ENCODE peak calls at places on chromosomes 4 and X, in four cellular contexts. V is Right ventricle myocardium superior; S is activated CD8-positive, alpha-beta memory T cell treated with anti-CD3 and anti-CD28 coated beads, Interleukin-2, amount 50 U/mL, for 4 hours; E is HEK293T. W is an unnamed sample.
A peak's percentile ranks its signal among the peaks of the same experiment; 100 is the strongest.

GRCh38 chr4:148447672-148448071 is 5.5 kb upstream of the NR3C2 start:
- DNase-seq in E (no peak), S (peak; percentile 33), V (no peak), W (no peak)

GRCh38 chr4:167622481-167623240 is 388.4 kb upstream of the SPOCK3 start:
- DNase-seq in V (peak; percentile 50), E (peak; percentile 66), S (no peak), W (peak; percentile 72)

GRCh38 chr4:39655206-39655605 is 16.5 kb upstream of the SMIM14 start:
- DNase-seq in V (no peak), S (no peak), E (no peak), W (no peak)

GRCh38 chr4:3510481-3510880 is 21.7 kb downstream of the LRPAP1 start:
- DNase-seq in E (no peak), S (no peak), V (no peak), W (no peak)

GRCh38 chrX:2193273-2193592 is 307.5 kb downstream of the DHRSX start:
- DNase-seq in S (no peak), V (no peak), E (no peak), W (no peak)

GRCh38 chrX:24306430-24306829 is 7.4 kb downstream of the SUPT20HL2 start:
- DNase-seq in S (no peak), V (no peak), E (no peak), W (no peak)

GRCh38 chr4:77052352-77052751 is 23.4 kb downstream of the CCNI start:
- DNase-seq in V (no peak), S (peak; percentile 67), E (peak; percentile 46), W (no peak)

GRCh38 chrX:1466971-1467561 is 14.4 kb upstream of the ASMTL start:
- DNase-seq in E (no peak), S (peak; percentile 25), V (peak; percentile 29), W (no peak)

GRCh38 chr4:76764251-76764650 is 133.7 kb downstream of the SOWAHB start:
- DNase-seq in S (no peak), E (no peak), V (no peak), W (no peak)

GRCh38 chrX:115344885-115345653 is 55.6 kb downstream of the LUZP4 start:
- DNase-seq in S (no peak), V (peak; percentile 86), E (peak; percentile 77), W (peak; percentile 56)

GRCh38 chr4:40827774-40828173 is 78.0 kb downstream of the NSUN7 start:
- DNase-seq in V (no peak), S (no peak), E (no peak), W (no peak)

GRCh38 chr4:24477919-24478318 is 106.4 kb downstream of the DHX15 start:
- DNase-seq in E (no peak), S (no peak), V (peak; percentile 62), W (no peak)

GRCh38 chr4:44157611-44158277 is 290.9 kb downstream of the KCTD8 start:
- DNase-seq in S (no peak), V (no peak), E (no peak), W (no peak)

GRCh38 chrX:45001038-45001437 is 128.1 kb downstream of the KDM6A start:
- DNase-seq in S (no peak), V (no peak), E (no peak), W (no peak)

GRCh38 chr4:123995939-123996338 is 599.3 kb downstream of the SPRY1 start:
- DNase-seq in V (no peak), E (no peak), S (no peak), W (no peak)

GRCh38 chrX:43504394-43504793 is 151.7 kb upstream of the MAOA start:
- DNase-seq in E (no peak), S (no peak), V (no peak), W (no peak)

GRCh38 chr4:78496021-78496643 is 55.4 kb upstream of the ANXA3 start:
- DNase-seq in V (no peak), E (no peak), S (no peak), W (no peak)

GRCh38 chr4:76784237-76784636 is 113.7 kb downstream of the SOWAHB start:
- DNase-seq in S (no peak), E (peak; percentile 46), V (no peak), W (no peak)

GRCh38 chr4:129282293-129282692 is 186.3 kb downstream of the C4orf33 start:
- DNase-seq in E (no peak), V (no peak), S (no peak), W (no peak)

GRCh38 chr4:182248295-182248694 is 5.1 kb downstream of the TENM3 start:
- DNase-seq in V (no peak), E (no peak), S (no peak), W (no peak)

GRCh38 chr4:63582997-63583396 is 826.3 kb downstream of the TECRL start:
- DNase-seq in E (no peak), V (no peak), S (no peak), W (no peak)

GRCh38 chrX:118973389-118974087 is 880 bp upstream of the LONRF3 start:
- DNase-seq in E (no peak), V (peak; percentile 48), S (no peak), W (no peak)

GRCh38 chr4:36056128-36056527 is 188.2 kb downstream of the ARAP2 start:
- DNase-seq in S (no peak), V (no peak), E (no peak), W (no peak)

GRCh38 chr4:45120163-45120562 is 393.8 kb upstream of the GNPDA2 start:
- DNase-seq in S (no peak), E (no peak), V (no peak), W (no peak)

GRCh38 chrX:123959281-123960063 is 2.0 kb upstream of the STAG2 start:
- DNase-seq in E (peak; percentile 42), S (peak; percentile 17), V (peak; percentile 72), W (no peak)

GRCh38 chr4:143397335-143397734 is 60.7 kb downstream of the GAB1 start:
- DNase-seq in S (no peak), E (no peak), V (no peak), W (no peak)

GRCh38 chr4:7425591-7426468 is 8.9 kb downstream of the PSAPL1 start:
- DNase-seq in S (peak; percentile 7), V (peak; percentile 21), E (no peak), W (no peak)

GRCh38 chrX:134374294-134374693 is 85.7 kb upstream of the HPRT1 start:
- DNase-seq in V (no peak), E (no peak), S (no peak), W (no peak)

GRCh38 chrX:70168238-70169188 is 8.8 kb upstream of the DGAT2L6 start:
- DNase-seq in V (no peak), S (no peak), E (peak; percentile 22), W (peak; percentile 11)

GRCh38 chrX:1807301-1807731 is 192.5 kb downstream of the ASMT start:
- DNase-seq in E (peak; percentile 17), S (no peak), V (no peak), W (no peak)

GRCh38 chr4:36854554-36854953 is 390.0 kb upstream of the NWD2 start:
- DNase-seq in S (no peak), E (no peak), V (no peak), W (no peak)

GRCh38 chr4:23889814-23890269 is at the start of gene PPARGC1A:
- DNase-seq in S (no peak), E (peak; percentile 50), V (peak; percentile 62), W (peak; percentile 48)

W was measured in amygdala.